ENCODE peak calls at places on chromosome 15, in four cellular contexts. U is activated T-helper 1 cell treated with anti-CD3 and anti-CD28 coated beads, Interleukin-12 subunit alpha, Interleukin-12 subunit beta, Interleukin-2, Interleukin-4 antibody, amounts not matched to agents 30 ng/mL and 10 ng/mL and 1 ng/mL, durations not matched to agents 14 hours and 24 hours and 36 hours; S is HT-29; G is AG08396. P is an unnamed sample.

GRCh38 chr15:44780608-44781007 is 44.3 kb downstream of the TRIM69 start:
- DNase-seq in U (no peak), G (no peak), S (no peak), P (no peak)

GRCh38 chr15:101458158-101458895 is 31.2 kb downstream of the PCSK6 start:
- DNase-seq in G (no peak), U (no peak), S (no peak), P (no peak)

GRCh38 chr15:59284768-59285368 is 78.2 kb downstream of the LDHAL6B start:
- DNase-seq in G (no peak), U (no peak), S (peak), P (no peak)

GRCh38 chr15:40263036-40263754 is 19.7 kb downstream of the ANKRD63 start:
- DNase-seq in U (no peak), S (no peak), G (peak), P (no peak)

GRCh38 chr15:67064607-67065530 is 533 bp upstream of the SMAD3 start:
- DNase-seq in S (peak), U (no peak), G (no peak), P (no peak)

GRCh38 chr15:40438712-40439111 is 2.0 kb upstream of the BAHD1 start:
- DNase-seq in G (no peak), S (no peak), U (no peak), P (no peak)

GRCh38 chr15:47961401-47962090 is 159.2 kb upstream of the SLC24A5 start:
- DNase-seq in U (peak), S (no peak), G (no peak), P (no peak)

GRCh38 chr15:75731248-75732100 is 18.8 kb upstream of the CSPG4 start:
- DNase-seq in G (no peak), U (no peak), S (no peak), P (peak)

GRCh38 chr15:88302373-88302772 is 45.8 kb upstream of the NTRK3 start:
- DNase-seq in G (no peak), S (no peak), U (no peak), P (no peak)

GRCh38 chr15:90232941-90233700 is 620 bp downstream of the CIB1 start:
- DNase-seq in S (peak), G (peak), U (peak), P (no peak)